ENCODE peak calls at places on chromosomes 4 and X, in seven cellular contexts. R is uterus; V is nephron progenitor cell; O is NCI-H2029 treated with DMSO at 0.1 percent for 48 hours; K is HS-27A; D is activated CD4-positive, alpha-beta T cell treated with anti-CD3 and anti-CD28 coated beads, Interleukin-2, amount 50 U/mL, for 1 hour; B is foreskin fibroblast. U is an unnamed sample.

GRCh38 chr4:1578968-1579833 is 104.9 kb downstream of the FAM53A start:
- DNase-seq in B (peak), K (peak), O (no peak), R (peak), V (peak), D (peak), U (peak)

GRCh38 chr4:165760182-165760581 is 112.9 kb upstream of the TLL1 start:
- DNase-seq in O (no peak), V (no peak), D (no peak), K (no peak), R (no peak), B (no peak), U (no peak)

GRCh38 chrX:115940888-115941332 is 229.6 kb upstream of the AGTR2 start:
- DNase-seq in D (no peak), K (no peak), B (no peak), V (no peak), O (no peak), R (peak), U (peak)

GRCh38 chrX:134935286-134935685 is 55.5 kb upstream of the SMIM10 start:
- DNase-seq in R (no peak), K (no peak), D (no peak), V (no peak), B (no peak), O (no peak), U (no peak)

GRCh38 chr4:87758278-87758677 is 41.1 kb upstream of the IBSP start:
- DNase-seq in B (no peak), O (no peak), K (no peak), D (no peak), R (no peak), V (no peak), U (no peak)

GRCh38 chr4:176671532-176671931 is 121.2 kb downstream of the VEGFC start:
- DNase-seq in R (peak), B (no peak), K (no peak), D (no peak), O (no peak), V (no peak), U (no peak)

GRCh38 chr4:97531351-97531750 is 611.9 kb downstream of the STPG2 start:
- DNase-seq in K (no peak), V (no peak), O (no peak), D (no peak), B (no peak), R (no peak), U (no peak)

GRCh38 chrX:129606918-129607317 is 47.8 kb downstream of the APLN start:
- DNase-seq in K (peak), R (peak), O (peak), V (peak), B (peak), D (peak), U (peak)

GRCh38 chrX:119981286-119982070 is 37.9 kb upstream of the NKAP start:
- DNase-seq in B (no peak), D (no peak), K (no peak), R (no peak), V (peak), O (peak), U (no peak)

GRCh38 chrX:20863649-20864048 is 510.6 kb upstream of the CNKSR2 start:
- DNase-seq in R (no peak), D (no peak), O (no peak), B (no peak), K (no peak), V (no peak), U (no peak)

GRCh38 chrX:11423362-11423818 is 130.2 kb downstream of the AMELX start:
- DNase-seq in B (peak), V (no peak), R (no peak), D (no peak), K (no peak), O (no peak), U (no peak)

GRCh38 chrX:10945463-10945862 is 165.7 kb upstream of the HCCS start:
- DNase-seq in K (no peak), R (no peak), O (no peak), B (no peak), D (no peak), V (no peak), U (no peak)

GRCh38 chr4:148773313-148773712 is 331.1 kb upstream of the NR3C2 start:
- DNase-seq in B (no peak), O (no peak), R (no peak), D (no peak), K (no peak), V (no peak), U (no peak)

GRCh38 chr4:87505862-87506261 is 23.3 kb downstream of the SPARCL1 start:
- DNase-seq in K (no peak), R (no peak), V (no peak), B (no peak), D (no peak), O (no peak), U (no peak)

GRCh38 chrX:545488-545887 is 85.1 kb upstream of the SHOX start:
- DNase-seq in B (peak), K (no peak), R (no peak), D (no peak), O (no peak), V (peak), U (no peak)

GRCh38 chr4:125639182-125639621 is 324.4 kb downstream of the FAT4 start:
- DNase-seq in V (peak), D (no peak), R (no peak), O (no peak), K (no peak), B (peak), U (no peak)

GRCh38 chrX:136065044-136065671 is 79.9 kb downstream of the SLC9A6 start:
- DNase-seq in D (peak), K (peak), B (peak), V (peak), O (no peak), R (peak), U (no peak)

GRCh38 chr4:186736466-186736865 is 12.8 kb upstream of the FAT1 start:
- DNase-seq in K (no peak), O (no peak), V (no peak), D (no peak), R (no peak), B (no peak), U (no peak)

GRCh38 chr4:54378461-54378860 is 149.4 kb downstream of the PDGFRA start:
- DNase-seq in V (no peak), D (no peak), B (no peak), K (peak), R (no peak), O (no peak), U (no peak)

GRCh38 chrX:68121371-68121770 is 311.9 kb downstream of the OPHN1 start:
- DNase-seq in R (no peak), O (no peak), B (no peak), K (no peak), D (no peak), V (no peak), U (no peak)

GRCh38 chr4:53702334-53703266 is 111.3 kb upstream of the LNX1 start:
- DNase-seq in O (peak), V (peak), D (no peak), R (peak), K (peak), B (peak), U (peak)

GRCh38 chr4:185201983-185202962 is 1.5 kb downstream of the CFAP97 start:
- DNase-seq in V (peak), B (no peak), R (no peak), O (no peak), K (no peak), D (peak), U (no peak)

GRCh38 chr4:4901877-4902276 is 42.4 kb downstream of the MSX1 start:
- DNase-seq in B (no peak), O (no peak), D (no peak), K (no peak), R (no peak), V (no peak), U (no peak)

GRCh38 chr4:99208719-99209075 is 10.3 kb downstream of the ADH6 start:
- DNase-seq in D (no peak), K (no peak), B (no peak), O (no peak), V (no peak), R (no peak), U (no peak)

GRCh38 chrX:10620121-10620699 is at the start of gene MID1:
- DNase-seq in O (no peak), R (peak), K (no peak), B (peak), D (no peak), V (peak), U (peak)

GRCh38 chrX:153501530-153501929 is 6.8 kb downstream of the BGN start:
- DNase-seq in K (no peak), V (no peak), D (no peak), B (no peak), R (no peak), O (no peak), U (no peak)

GRCh38 chr4:128737098-128737513 is 72.4 kb upstream of the JADE1 start:
- DNase-seq in R (no peak), K (no peak), D (no peak), B (no peak), O (no peak), V (no peak), U (no peak)

GRCh38 chr4:119149110-119149509 is 13.5 kb downstream of the MYOZ2 start:
- DNase-seq in K (no peak), R (no peak), D (no peak), B (no peak), V (no peak), O (no peak), U (no peak)

GRCh38 chr4:183170894-183171293 is 71.8 kb downstream of the WWC2 start:
- DNase-seq in K (no peak), O (no peak), B (no peak), R (no peak), D (no peak), V (no peak), U (no peak)

GRCh38 chr4:8731364-8731763 is 138.8 kb downstream of the CPZ start:
- DNase-seq in O (no peak), K (no peak), B (no peak), D (no peak), R (no peak), V (no peak), U (peak)

GRCh38 chrX:17613979-17614572 is 123.2 kb upstream of the SCML1 start:
- DNase-seq in R (no peak), O (no peak), D (no peak), V (no peak), B (no peak), K (no peak), U (no peak)

GRCh38 chrX:14829643-14830042 is 43.2 kb downstream of the FANCB start:
- DNase-seq in K (no peak), R (no peak), D (no peak), B (no peak), O (no peak), V (no peak), U (no peak)

GRCh38 chrX:12690646-12691045 is 100.6 kb upstream of the PRPS2 start:
- DNase-seq in R (no peak), V (no peak), O (no peak), K (no peak), B (no peak), D (no peak), U (no peak)

U was measured in right atrium auricular region.